ENCODE peak calls at places on chromosomes 11 and 22, in nine cellular contexts. One of them, this sample, is unnamed.

GRCh38 chr11:86576946-86577624 is 95.3 kb downstream of the ME3 start:
- DNase-seq in GM23338: no peak
- DNase-seq in H9: no peak
- DNase-seq in neural progenitor cell: no peak
- DNase-seq in fibroblast of the aortic adventitia: no peak
- DNase-seq in nephron progenitor cell: no peak
- DNase-seq in NB4: no peak
- DNase-seq in upper lobe of left lung: no peak
- DNase-seq in HFF-Myc: no peak
- DNase-seq in this sample: no peak

GRCh38 chr22:29475550-29475949 is 4.5 kb upstream of the NEFH start:
- DNase-seq in HFF-Myc: no peak
- DNase-seq in nephron progenitor cell: no peak
- DNase-seq in H9: no peak
- DNase-seq in NB4: peak
- DNase-seq in GM23338: no peak
- DNase-seq in fibroblast of the aortic adventitia: no peak
- DNase-seq in upper lobe of left lung: no peak
- DNase-seq in neural progenitor cell: no peak
- DNase-seq in this sample: no peak

GRCh38 chr11:61923166-61924015 is 6.0 kb upstream of the RAB3IL1 start:
- DNase-seq in H9: peak
- DNase-seq in GM23338: peak
- DNase-seq in HFF-Myc: peak
- DNase-seq in NB4: no peak
- DNase-seq in nephron progenitor cell: peak
- DNase-seq in fibroblast of the aortic adventitia: peak
- DNase-seq in neural progenitor cell: peak
- DNase-seq in upper lobe of left lung: peak
- DNase-seq in this sample: no peak

GRCh38 chr11:116187026-116187425 is 585.8 kb downstream of the BUD13 start:
- DNase-seq in H9: no peak
- DNase-seq in upper lobe of left lung: no peak
- DNase-seq in HFF-Myc: no peak
- DNase-seq in neural progenitor cell: no peak
- DNase-seq in fibroblast of the aortic adventitia: no peak
- DNase-seq in GM23338: no peak
- DNase-seq in nephron progenitor cell: no peak
- DNase-seq in NB4: no peak
- DNase-seq in this sample: no peak

GRCh38 chr22:44615602-44616180 is 86.3 kb upstream of the PRR5 start:
- DNase-seq in GM23338: no peak
- DNase-seq in nephron progenitor cell: no peak
- DNase-seq in NB4: no peak
- DNase-seq in upper lobe of left lung: no peak
- DNase-seq in H9: no peak
- DNase-seq in fibroblast of the aortic adventitia: no peak
- DNase-seq in neural progenitor cell: no peak
- DNase-seq in HFF-Myc: no peak
- DNase-seq in this sample: no peak

GRCh38 chr11:73313652-73314051 is 5.6 kb downstream of the ARHGEF17 start:
- DNase-seq in nephron progenitor cell: no peak
- DNase-seq in upper lobe of left lung: no peak
- DNase-seq in neural progenitor cell: no peak
- DNase-seq in NB4: peak
- DNase-seq in HFF-Myc: no peak
- DNase-seq in GM23338: no peak
- DNase-seq in fibroblast of the aortic adventitia: no peak
- DNase-seq in H9: no peak
- DNase-seq in this sample: no peak

GRCh38 chr11:35087648-35088047 is 51.3 kb upstream of the CD44 start:
- DNase-seq in neural progenitor cell: no peak
- DNase-seq in NB4: peak
- DNase-seq in fibroblast of the aortic adventitia: peak
- DNase-seq in H9: no peak
- DNase-seq in nephron progenitor cell: no peak
- DNase-seq in upper lobe of left lung: no peak
- DNase-seq in HFF-Myc: no peak
- DNase-seq in GM23338: no peak
- DNase-seq in this sample: no peak

GRCh38 chr11:47724041-47724729 is 9.0 kb upstream of the AGBL2 start:
- DNase-seq in upper lobe of left lung: peak
- DNase-seq in fibroblast of the aortic adventitia: peak
- DNase-seq in neural progenitor cell: no peak
- DNase-seq in NB4: peak
- DNase-seq in H9: no peak
- DNase-seq in HFF-Myc: no peak
- DNase-seq in GM23338: no peak
- DNase-seq in nephron progenitor cell: no peak
- DNase-seq in this sample: no peak

DNA sequence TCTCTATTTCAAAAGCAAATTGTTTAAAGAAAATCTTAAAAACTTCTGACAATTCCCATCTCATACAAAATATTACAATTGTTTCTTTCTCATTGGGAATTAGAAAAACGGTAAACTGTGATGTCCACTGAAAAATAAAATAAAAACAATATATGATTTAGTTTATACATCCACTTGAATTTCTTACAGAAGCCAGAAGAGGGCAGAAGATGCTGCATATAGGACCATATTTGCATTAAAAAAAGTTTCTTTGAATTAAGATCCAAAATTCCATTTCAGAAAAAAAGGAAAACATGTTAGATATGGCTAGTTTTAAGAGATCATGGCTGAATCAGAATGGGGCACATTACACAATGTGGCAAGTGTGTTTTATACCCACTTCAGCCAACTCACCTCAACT is 39.3 kb upstream of the LRRC4C start:
- DNase-seq in neural progenitor cell: no peak
- DNase-seq in NB4: peak
- DNase-seq in fibroblast of the aortic adventitia: peak
- DNase-seq in H9: no peak
- DNase-seq in HFF-Myc: no peak
- DNase-seq in GM23338: peak
- DNase-seq in upper lobe of left lung: no peak
- DNase-seq in nephron progenitor cell: no peak
- DNase-seq in this sample: no peak
- TF ChIP-seq CTCF in neural progenitor cell: peak
- TF ChIP-seq CTCF in NB4: no peak
- TF ChIP-seq CTCF in fibroblast of the aortic adventitia: no peak
- TF ChIP-seq CTCF in H9: peak
- TF ChIP-seq CTCF in HFF-Myc: no peak
- TF ChIP-seq CTCF in GM23338: peak
- TF ChIP-seq CTCF in upper lobe of left lung: no peak
- TF ChIP-seq CTCF in nephron progenitor cell: peak
- TF ChIP-seq CTCF in this sample: no peak

GRCh38 chr11:126186708-126187481 is 24.6 kb downstream of the RPUSD4 start:
- DNase-seq in nephron progenitor cell: no peak
- DNase-seq in H9: no peak
- DNase-seq in upper lobe of left lung: no peak
- DNase-seq in NB4: no peak
- DNase-seq in fibroblast of the aortic adventitia: no peak
- DNase-seq in neural progenitor cell: peak
- DNase-seq in GM23338: peak
- DNase-seq in HFF-Myc: no peak
- DNase-seq in this sample: no peak
- TF ChIP-seq CTCF in nephron progenitor cell: no peak
- TF ChIP-seq CTCF in H9: peak
- TF ChIP-seq CTCF in upper lobe of left lung: no peak
- TF ChIP-seq CTCF in NB4: peak
- TF ChIP-seq CTCF in fibroblast of the aortic adventitia: peak
- TF ChIP-seq CTCF in neural progenitor cell: peak
- TF ChIP-seq CTCF in GM23338: peak
- TF ChIP-seq CTCF in HFF-Myc: no peak
- TF ChIP-seq CTCF in this sample: no peak

GRCh38 chr11:102325088-102325487 is 7.8 kb downstream of the BIRC3 start:
- DNase-seq in neural progenitor cell: no peak
- DNase-seq in NB4: no peak
- DNase-seq in upper lobe of left lung: no peak
- DNase-seq in fibroblast of the aortic adventitia: no peak
- DNase-seq in H9: no peak
- DNase-seq in HFF-Myc: no peak
- DNase-seq in GM23338: no peak
- DNase-seq in nephron progenitor cell: no peak
- DNase-seq in this sample: no peak
- TF ChIP-seq CTCF in neural progenitor cell: peak
- TF ChIP-seq CTCF in NB4: no peak
- TF ChIP-seq CTCF in upper lobe of left lung: peak
- TF ChIP-seq CTCF in fibroblast of the aortic adventitia: no peak
- TF ChIP-seq CTCF in H9: no peak
- TF ChIP-seq CTCF in HFF-Myc: no peak
- TF ChIP-seq CTCF in GM23338: peak
- TF ChIP-seq CTCF in nephron progenitor cell: no peak
- TF ChIP-seq CTCF in this sample: no peak

GRCh38 chr11:111981270-111981669 is 43.9 kb upstream of the DLAT start:
- DNase-seq in GM23338: no peak
- DNase-seq in fibroblast of the aortic adventitia: no peak
- DNase-seq in nephron progenitor cell: no peak
- DNase-seq in NB4: no peak
- DNase-seq in HFF-Myc: no peak
- DNase-seq in H9: no peak
- DNase-seq in neural progenitor cell: no peak
- DNase-seq in upper lobe of left lung: no peak
- DNase-seq in this sample: no peak

GRCh38 chr11:111982019-111982464 is 43.2 kb upstream of the DLAT start:
- DNase-seq in NB4: peak
- DNase-seq in nephron progenitor cell: peak
- DNase-seq in HFF-Myc: no peak
- DNase-seq in neural progenitor cell: peak
- DNase-seq in GM23338: peak
- DNase-seq in fibroblast of the aortic adventitia: peak
- DNase-seq in upper lobe of left lung: peak
- DNase-seq in H9: peak
- DNase-seq in this sample: no peak

GRCh38 chr11:111982532-111983186 is 42.5 kb upstream of the DLAT start:
- DNase-seq in NB4: no peak
- DNase-seq in nephron progenitor cell: no peak
- DNase-seq in neural progenitor cell: peak
- DNase-seq in HFF-Myc: no peak
- DNase-seq in H9: no peak
- DNase-seq in upper lobe of left lung: no peak
- DNase-seq in fibroblast of the aortic adventitia: no peak
- DNase-seq in GM23338: peak
- DNase-seq in this sample: no peak

GRCh38 chr11:111986589-111986988 is 38.6 kb upstream of the DLAT start:
- DNase-seq in HFF-Myc: no peak
- DNase-seq in fibroblast of the aortic adventitia: no peak
- DNase-seq in upper lobe of left lung: no peak
- DNase-seq in NB4: no peak
- DNase-seq in H9: no peak
- DNase-seq in neural progenitor cell: no peak
- DNase-seq in nephron progenitor cell: no peak
- DNase-seq in GM23338: no peak
- DNase-seq in this sample: no peak

GRCh38 chr11:111983187-111983986 is 41.8 kb upstream of the DLAT start:
- DNase-seq in fibroblast of the aortic adventitia: no peak
- DNase-seq in HFF-Myc: no peak
- DNase-seq in neural progenitor cell: peak
- DNase-seq in H9: peak
- DNase-seq in GM23338: peak
- DNase-seq in nephron progenitor cell: peak
- DNase-seq in NB4: no peak
- DNase-seq in upper lobe of left lung: peak
- DNase-seq in this sample: no peak
- TF ChIP-seq CTCF in fibroblast of the aortic adventitia: no peak
- TF ChIP-seq CTCF in HFF-Myc: no peak
- TF ChIP-seq CTCF in neural progenitor cell: peak
- TF ChIP-seq CTCF in H9: peak
- TF ChIP-seq CTCF in GM23338: no peak
- TF ChIP-seq CTCF in nephron progenitor cell: no peak
- TF ChIP-seq CTCF in NB4: no peak
- TF ChIP-seq CTCF in upper lobe of left lung: peak
- TF ChIP-seq CTCF in this sample: no peak

DNA sequence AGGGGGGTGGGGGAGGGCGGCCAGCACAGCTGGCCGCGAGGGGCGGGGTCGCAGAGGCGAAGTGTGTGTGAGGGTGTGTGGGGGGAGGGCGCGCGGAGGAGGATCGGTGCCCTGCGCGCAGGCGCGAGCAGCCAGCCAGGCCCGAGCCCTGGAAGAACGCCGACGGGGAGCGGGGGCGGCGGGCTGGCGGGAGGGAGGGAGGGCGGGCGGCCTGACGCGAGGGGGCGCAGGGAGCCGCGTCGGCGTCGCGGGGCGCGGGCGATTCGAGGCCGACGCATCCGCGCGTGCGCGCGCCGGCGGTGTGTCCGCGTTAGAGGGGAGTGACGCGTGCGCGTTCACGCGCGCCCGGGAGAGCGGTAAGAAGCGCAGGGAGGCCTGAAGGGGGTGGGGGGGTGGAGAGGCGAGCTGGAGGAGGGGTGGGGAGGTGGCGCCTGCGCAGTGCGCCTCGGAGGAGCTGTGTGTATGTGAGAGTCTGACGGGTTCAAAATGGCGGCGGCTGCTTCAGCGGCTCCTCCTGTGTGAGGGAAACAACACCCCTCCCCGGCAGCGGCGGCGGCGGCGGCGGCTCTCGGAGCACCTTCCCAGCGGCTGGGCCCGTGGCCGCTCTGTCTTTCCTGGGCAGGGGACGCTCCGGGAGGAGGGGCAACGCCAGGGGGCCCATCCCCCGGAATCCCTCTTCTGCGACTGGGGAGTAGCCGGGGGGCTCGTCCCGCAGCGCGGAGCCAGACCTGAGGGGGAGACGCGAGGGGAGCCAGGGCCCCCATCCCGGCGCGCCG is at the start of gene KDM2A:
- DNase-seq in H9: peak
- DNase-seq in NB4: peak
- DNase-seq in HFF-Myc: peak
- DNase-seq in upper lobe of left lung: peak
- DNase-seq in neural progenitor cell: peak
- DNase-seq in fibroblast of the aortic adventitia: peak
- DNase-seq in nephron progenitor cell: peak
- DNase-seq in GM23338: peak
- DNase-seq in this sample: peak
- TF ChIP-seq CTCF in H9: peak
- TF ChIP-seq CTCF in NB4: no peak
- TF ChIP-seq CTCF in HFF-Myc: no peak
- TF ChIP-seq CTCF in upper lobe of left lung: no peak
- TF ChIP-seq CTCF in neural progenitor cell: peak
- TF ChIP-seq CTCF in fibroblast of the aortic adventitia: no peak
- TF ChIP-seq CTCF in nephron progenitor cell: no peak
- TF ChIP-seq CTCF in GM23338: no peak
- TF ChIP-seq CTCF in this sample: peak